ENCODE peak calls at places on chromosomes 12 and 14, in five cellular contexts. L, E, K, R and A are unnamed samples.

GRCh38 chr12:122099280-122099749 is 20.8 kb downstream of the MLXIP start:
- DNase-seq in L (no peak), E (no peak), K (no peak), R (no peak), A (no peak)

GRCh38 chr12:55789893-55790292 is 27.6 kb downstream of the SARNP start:
- DNase-seq in L (no peak), E (no peak), K (no peak), R (no peak), A (no peak)

GRCh38 chr12:70645494-70646317 is 8.5 kb upstream of the PTPRB start:
- DNase-seq in L (no peak), E (peak; percentile 89), K (peak; percentile 28), R (peak; percentile 87), A (peak; percentile 97)

GRCh38 chr12:51240971-51241370 is 2.3 kb downstream of the DAZAP2 start:
- DNase-seq in L (no peak), E (no peak), K (no peak), R (peak; percentile 34), A (no peak)

GRCh38 chr12:67280088-67280487 is 10.9 kb downstream of the CAND1 start:
- DNase-seq in L (no peak), E (no peak), K (no peak), R (no peak), A (no peak)

GRCh38 chr12:53976172-53976822 is 1.5 kb upstream of the HOTAIR start:
- DNase-seq in L (no peak), E (no peak), K (no peak), R (no peak), A (no peak)

GRCh38 chr12:124317400-124317799 is 22.5 kb downstream of the RFLNA start:
- DNase-seq in L (no peak), E (no peak), K (no peak), R (no peak), A (no peak)

GRCh38 chr14:99143126-99143525 is 128.9 kb downstream of the BCL11B start:
- DNase-seq in L (no peak), E (no peak), K (no peak), R (no peak), A (no peak)

GRCh38 chr12:6603095-6603567 is 4.0 kb downstream of the CHD4 start:
- DNase-seq in L (no peak), E (no peak), K (no peak), R (peak; percentile 37), A (peak; percentile 34)

GRCh38 chr12:75705749-75706719 is 194.6 kb upstream of the KRR1 start:
- DNase-seq in L (no peak), E (peak; percentile 87), K (peak; percentile 14), R (peak; percentile 68), A (peak; percentile 84)

GRCh38 chr14:51862171-51862838 is 1.9 kb downstream of the GNG2 start:
- DNase-seq in L (no peak), E (no peak), K (no peak), R (no peak), A (no peak)

GRCh38 chr14:74500417-74501134 is 7.0 kb downstream of the ISCA2 start:
- DNase-seq in L (no peak), E (no peak), K (peak; percentile 39), R (no peak), A (no peak)

GRCh38 chr14:99273025-99273723 is 1.2 kb upstream of the BCL11B start:
- DNase-seq in L (peak; percentile 71), E (no peak), K (peak; percentile 50), R (no peak), A (no peak)

GRCh38 chr12:30880061-30880460 is 46.5 kb upstream of the TSPAN11 start:
- DNase-seq in L (no peak), E (no peak), K (no peak), R (no peak), A (no peak)

GRCh38 chr12:27422697-27423096 is 23.8 kb upstream of the SMCO2 start:
- DNase-seq in L (no peak), E (no peak), K (no peak), R (no peak), A (no peak)

GRCh38 chr14:39492267-39492666 is 60.0 kb upstream of the FBXO33 start:
- DNase-seq in L (no peak), E (peak; percentile 73), K (no peak), R (peak; percentile 84), A (peak; percentile 70)

GRCh38 chr14:54366726-54367707 is 29.8 kb upstream of the CDKN3 start:
- DNase-seq in L (peak; percentile 27), E (peak; percentile 57), K (peak; percentile 38), R (peak; percentile 84), A (peak; percentile 33)

GRCh38 chr12:47767197-47767724 is 5.8 kb upstream of the SLC48A1 start:
- DNase-seq in L (peak; percentile 76), E (no peak), K (peak; percentile 67), R (no peak), A (no peak)

GRCh38 chr12:88339254-88339949 is 197.3 kb downstream of the TMTC3 start:
- DNase-seq in L (no peak), E (no peak), K (no peak), R (peak; percentile 16), A (peak; percentile 34)

GRCh38 chr12:114272071-114272470 is 133.9 kb downstream of the TBX5 start:
- DNase-seq in L (no peak), E (no peak), K (no peak), R (no peak), A (no peak)

GRCh38 chr12:57051011-57051410 is 1.1 kb upstream of the MYO1A start:
- DNase-seq in L (no peak), E (no peak), K (no peak), R (no peak), A (no peak)

GRCh38 chr12:106760184-106760531 is 14.3 kb upstream of the RIC8B start:
- DNase-seq in L (no peak), E (no peak), K (no peak), R (no peak), A (no peak)

GRCh38 chr12:69039881-69040280 is 106.9 kb upstream of the CPM start:
- DNase-seq in L (no peak), E (no peak), K (no peak), R (no peak), A (no peak)

GRCh38 chr12:19205120-19205519 is 75.6 kb downstream of the PLEKHA5 start:
- DNase-seq in L (no peak), E (no peak), K (no peak), R (no peak), A (no peak)

GRCh38 chr14:90503582-90503981 is 106.8 kb downstream of the CALM1 start:
- DNase-seq in L (no peak), E (no peak), K (no peak), R (no peak), A (no peak)

GRCh38 chr12:67019070-67019469 is 250.1 kb upstream of the CAND1 start:
- DNase-seq in L (no peak), E (no peak), K (no peak), R (no peak), A (no peak)

GRCh38 chr14:89123215-89123614 is 293.8 kb downstream of the FOXN3 start:
- DNase-seq in L (no peak), E (no peak), K (no peak), R (no peak), A (no peak)